ENCODE peak calls at places on chromosomes 13 and 19, in five cellular contexts. One of them, this sample, is unnamed.

GRCh38 chr19:1422360-1422759 is 15.0 kb downstream of the DAZAP1 start:
- DNase-seq in uterus: no peak
- DNase-seq in fibroblast of the conjunctiva: no peak
- DNase-seq in fibroblast of lung: no peak
- DNase-seq in kidney tubule cell: no peak
- DNase-seq in this sample: no peak

GRCh38 chr19:38278751-38279150 is 14.4 kb downstream of the SPINT2 start:
- DNase-seq in uterus: no peak
- DNase-seq in fibroblast of the conjunctiva: no peak
- DNase-seq in fibroblast of lung: no peak
- DNase-seq in kidney tubule cell: no peak
- DNase-seq in this sample: no peak

GRCh38 chr19:28234637-28235036 is 978.3 kb downstream of the UQCRFS1 start:
- DNase-seq in uterus: no peak
- DNase-seq in fibroblast of the conjunctiva: no peak
- DNase-seq in fibroblast of lung: no peak
- DNase-seq in kidney tubule cell: peak
- DNase-seq in this sample: no peak

GRCh38 chr19:9673912-9674668 is 810 bp downstream of the ZNF562 start:
- DNase-seq in uterus: no peak
- DNase-seq in fibroblast of the conjunctiva: no peak
- DNase-seq in fibroblast of lung: no peak
- DNase-seq in kidney tubule cell: peak
- DNase-seq in this sample: no peak

GRCh38 chr19:5403968-5404640 is 51.1 kb upstream of the ZNRF4 start:
- DNase-seq in uterus: peak
- DNase-seq in fibroblast of the conjunctiva: peak
- DNase-seq in fibroblast of lung: peak
- DNase-seq in kidney tubule cell: peak
- DNase-seq in this sample: no peak

GRCh38 chr13:43767351-43767901 is 19.3 kb downstream of the ENOX1 start:
- DNase-seq in uterus: peak
- DNase-seq in fibroblast of the conjunctiva: peak
- DNase-seq in fibroblast of lung: peak
- DNase-seq in kidney tubule cell: no peak
- DNase-seq in this sample: peak

GRCh38 chr19:30593358-30593757 is 221.2 kb downstream of the ZNF536 start:
- DNase-seq in uterus: no peak
- DNase-seq in fibroblast of the conjunctiva: no peak
- DNase-seq in fibroblast of lung: no peak
- DNase-seq in kidney tubule cell: no peak
- DNase-seq in this sample: no peak

GRCh38 chr19:49222528-49222927 is 64.9 kb downstream of the TRPM4 start:
- DNase-seq in uterus: no peak
- DNase-seq in fibroblast of the conjunctiva: no peak
- DNase-seq in fibroblast of lung: no peak
- DNase-seq in kidney tubule cell: no peak
- DNase-seq in this sample: no peak

GRCh38 chr19:11451942-11452813 is 16.7 kb downstream of the PRKCSH start:
- DNase-seq in uterus: no peak
- DNase-seq in fibroblast of the conjunctiva: no peak
- DNase-seq in fibroblast of lung: no peak
- DNase-seq in kidney tubule cell: no peak
- DNase-seq in this sample: no peak

GRCh38 chr13:31835932-31836331 is 96.6 kb downstream of the RXFP2 start:
- DNase-seq in uterus: no peak
- DNase-seq in fibroblast of the conjunctiva: no peak
- DNase-seq in fibroblast of lung: peak
- DNase-seq in kidney tubule cell: peak
- DNase-seq in this sample: no peak

GRCh38 chr19:10431943-10432735 is 11.8 kb downstream of the PDE4A start:
- DNase-seq in uterus: no peak
- DNase-seq in fibroblast of the conjunctiva: no peak
- DNase-seq in fibroblast of lung: no peak
- DNase-seq in kidney tubule cell: no peak
- DNase-seq in this sample: no peak

GRCh38 chr19:55642153-55643002 is 1.1 kb upstream of the ZNF581 start:
- DNase-seq in uterus: no peak
- DNase-seq in fibroblast of the conjunctiva: no peak
- DNase-seq in fibroblast of lung: peak
- DNase-seq in kidney tubule cell: peak
- DNase-seq in this sample: no peak

GRCh38 chr13:106033634-106034033 is 501.8 kb downstream of the EFNB2 start:
- DNase-seq in uterus: no peak
- DNase-seq in fibroblast of the conjunctiva: peak
- DNase-seq in fibroblast of lung: peak
- DNase-seq in kidney tubule cell: no peak
- DNase-seq in this sample: no peak

GRCh38 chr13:44618326-44618725 is 42.2 kb upstream of the TSC22D1 start:
- DNase-seq in uterus: no peak
- DNase-seq in fibroblast of the conjunctiva: no peak
- DNase-seq in fibroblast of lung: peak
- DNase-seq in kidney tubule cell: no peak
- DNase-seq in this sample: no peak

GRCh38 chr13:20819715-20820114 is 46.0 kb upstream of the EEF1AKMT1 start:
- DNase-seq in uterus: no peak
- DNase-seq in fibroblast of the conjunctiva: no peak
- DNase-seq in fibroblast of lung: no peak
- DNase-seq in kidney tubule cell: no peak
- DNase-seq in this sample: no peak

GRCh38 chr13:49217962-49218492 is 2.1 kb upstream of the MLNR start:
- DNase-seq in uterus: no peak
- DNase-seq in fibroblast of the conjunctiva: no peak
- DNase-seq in fibroblast of lung: no peak
- DNase-seq in kidney tubule cell: no peak
- DNase-seq in this sample: no peak

GRCh38 chr19:36488816-36489138 is 584 bp downstream of the ZNF566 start:
- DNase-seq in uterus: no peak
- DNase-seq in fibroblast of the conjunctiva: no peak
- DNase-seq in fibroblast of lung: peak
- DNase-seq in kidney tubule cell: no peak
- DNase-seq in this sample: peak

GRCh38 chr19:45637890-45638667 is 1.1 kb downstream of the EML2 start:
- DNase-seq in uterus: no peak
- DNase-seq in fibroblast of the conjunctiva: no peak
- DNase-seq in fibroblast of lung: peak
- DNase-seq in kidney tubule cell: peak
- DNase-seq in this sample: no peak

GRCh38 chr19:18618236-18618635 is 5.6 kb downstream of the TMEM59L start:
- DNase-seq in uterus: no peak
- DNase-seq in fibroblast of the conjunctiva: no peak
- DNase-seq in fibroblast of lung: no peak
- DNase-seq in kidney tubule cell: no peak
- DNase-seq in this sample: no peak

GRCh38 chr13:21034602-21035190 is 26.7 kb downstream of the LATS2 start:
- DNase-seq in uterus: peak
- DNase-seq in fibroblast of the conjunctiva: no peak
- DNase-seq in fibroblast of lung: no peak
- DNase-seq in kidney tubule cell: peak
- DNase-seq in this sample: no peak

GRCh38 chr13:28499579-28499978 is 4.7 kb upstream of the FLT1 start:
- DNase-seq in uterus: no peak
- DNase-seq in fibroblast of the conjunctiva: no peak
- DNase-seq in fibroblast of lung: no peak
- DNase-seq in kidney tubule cell: no peak
- DNase-seq in this sample: no peak

GRCh38 chr13:73054712-73055111 is 4.1 kb upstream of the KLF5 start:
- DNase-seq in uterus: no peak
- DNase-seq in fibroblast of the conjunctiva: no peak
- DNase-seq in fibroblast of lung: no peak
- DNase-seq in kidney tubule cell: no peak
- DNase-seq in this sample: no peak

GRCh38 chr13:20495087-20496023 is 30.3 kb downstream of the CRYL1 start:
- DNase-seq in uterus: peak
- DNase-seq in fibroblast of the conjunctiva: peak
- DNase-seq in fibroblast of lung: peak
- DNase-seq in kidney tubule cell: peak
- DNase-seq in this sample: peak

GRCh38 chr13:75512253-75512652 is 25.4 kb downstream of the COMMD6 start:
- DNase-seq in uterus: no peak
- DNase-seq in fibroblast of the conjunctiva: no peak
- DNase-seq in fibroblast of lung: no peak
- DNase-seq in kidney tubule cell: no peak
- DNase-seq in this sample: no peak

GRCh38 chr13:86572115-86572514 is 772.9 kb upstream of the SLITRK6 start:
- DNase-seq in uterus: no peak
- DNase-seq in fibroblast of the conjunctiva: no peak
- DNase-seq in fibroblast of lung: peak
- DNase-seq in kidney tubule cell: peak
- DNase-seq in this sample: no peak

This sample was measured in occipital lobe.